ENCODE peak calls at places on chromosomes 5 and 9, in seven cellular contexts. One of them, this sample, is unnamed.

GRCh38 chr9:76571288-76572204 is 112.6 kb downstream of the GCNT1 start:
- DNase-seq in A549: no peak
- DNase-seq in lung: no peak
- DNase-seq in PC-3: no peak
- DNase-seq in CD4-positive, CD25-positive, alpha-beta regulatory T cell: peak; percentile 16
- DNase-seq in aorta: no peak
- DNase-seq in upper lobe of left lung: no peak
- DNase-seq in this sample: no peak

GRCh38 chr9:107637421-107638420 is 148.2 kb upstream of the KLF4 start:
- DNase-seq in aorta: peak; percentile 96
- DNase-seq in lung: peak; percentile 82
- DNase-seq in A549: peak; percentile 50
- DNase-seq in PC-3: peak; percentile 31
- DNase-seq in upper lobe of left lung: peak; percentile 82
- DNase-seq in CD4-positive, CD25-positive, alpha-beta regulatory T cell: no peak
- DNase-seq in this sample: peak; percentile 18

GRCh38 chr5:148312159-148312558 is at the start of gene SPINK7:
- DNase-seq in upper lobe of left lung: no peak
- DNase-seq in PC-3: peak; percentile 47
- DNase-seq in A549: no peak
- DNase-seq in lung: no peak
- DNase-seq in CD4-positive, CD25-positive, alpha-beta regulatory T cell: no peak
- DNase-seq in aorta: no peak
- DNase-seq in this sample: no peak

GRCh38 chr5:115435776-115436712 is 108.5 kb downstream of the FEM1C start:
- DNase-seq in A549: no peak
- DNase-seq in CD4-positive, CD25-positive, alpha-beta regulatory T cell: no peak
- DNase-seq in PC-3: peak; percentile 75
- DNase-seq in aorta: no peak
- DNase-seq in lung: no peak
- DNase-seq in upper lobe of left lung: no peak
- DNase-seq in this sample: no peak

GRCh38 chr5:39420482-39421145 is 4.2 kb downstream of the DAB2 start:
- DNase-seq in CD4-positive, CD25-positive, alpha-beta regulatory T cell: no peak
- DNase-seq in PC-3: peak; percentile 76
- DNase-seq in upper lobe of left lung: peak; percentile 72
- DNase-seq in lung: peak; percentile 72
- DNase-seq in A549: no peak
- DNase-seq in aorta: peak; percentile 93
- DNase-seq in this sample: no peak

GRCh38 chr5:14188778-14189177 is 45.6 kb downstream of the TRIO start:
- DNase-seq in PC-3: no peak
- DNase-seq in A549: no peak
- DNase-seq in lung: no peak
- DNase-seq in CD4-positive, CD25-positive, alpha-beta regulatory T cell: no peak
- DNase-seq in aorta: no peak
- DNase-seq in upper lobe of left lung: no peak
- DNase-seq in this sample: no peak

GRCh38 chr9:17342696-17343095 is 207.9 kb downstream of the CNTLN start:
- DNase-seq in upper lobe of left lung: no peak
- DNase-seq in CD4-positive, CD25-positive, alpha-beta regulatory T cell: no peak
- DNase-seq in lung: no peak
- DNase-seq in A549: no peak
- DNase-seq in PC-3: no peak
- DNase-seq in aorta: no peak
- DNase-seq in this sample: no peak

GRCh38 chr9:89364664-89365531 is 46.6 kb downstream of the SECISBP2 start:
- DNase-seq in upper lobe of left lung: no peak
- DNase-seq in PC-3: no peak
- DNase-seq in lung: no peak
- DNase-seq in aorta: peak; percentile 38
- DNase-seq in A549: no peak
- DNase-seq in CD4-positive, CD25-positive, alpha-beta regulatory T cell: no peak
- DNase-seq in this sample: no peak

GRCh38 chr5:765948-766631 is 18.4 kb downstream of the ZDHHC11B start:
- DNase-seq in CD4-positive, CD25-positive, alpha-beta regulatory T cell: no peak
- DNase-seq in aorta: peak; percentile 45
- DNase-seq in lung: no peak
- DNase-seq in upper lobe of left lung: peak; percentile 23
- DNase-seq in A549: no peak
- DNase-seq in PC-3: no peak
- DNase-seq in this sample: no peak

GRCh38 chr5:132456553-132457361 is 33.8 kb downstream of the IRF1 start:
- DNase-seq in aorta: peak; percentile 88
- DNase-seq in upper lobe of left lung: peak; percentile 90
- DNase-seq in A549: no peak
- DNase-seq in PC-3: no peak
- DNase-seq in CD4-positive, CD25-positive, alpha-beta regulatory T cell: peak; percentile 86
- DNase-seq in lung: peak; percentile 66
- DNase-seq in this sample: no peak

GRCh38 chr9:9229269-9229668 is 1383.5 kb downstream of the PTPRD start:
- DNase-seq in PC-3: no peak
- DNase-seq in lung: no peak
- DNase-seq in aorta: no peak
- DNase-seq in A549: no peak
- DNase-seq in upper lobe of left lung: no peak
- DNase-seq in CD4-positive, CD25-positive, alpha-beta regulatory T cell: no peak
- DNase-seq in this sample: no peak

GRCh38 chr9:97594414-97594921 is 38.7 kb downstream of the TSTD2 start:
- DNase-seq in aorta: peak; percentile 49
- DNase-seq in lung: no peak
- DNase-seq in A549: no peak
- DNase-seq in upper lobe of left lung: no peak
- DNase-seq in PC-3: no peak
- DNase-seq in CD4-positive, CD25-positive, alpha-beta regulatory T cell: no peak
- DNase-seq in this sample: no peak

GRCh38 chr5:685262-686171 is 7.6 kb downstream of the TPPP start:
- DNase-seq in upper lobe of left lung: peak; percentile 13
- DNase-seq in aorta: peak; percentile 35
- DNase-seq in CD4-positive, CD25-positive, alpha-beta regulatory T cell: no peak
- DNase-seq in lung: no peak
- DNase-seq in A549: no peak
- DNase-seq in PC-3: no peak
- DNase-seq in this sample: no peak

GRCh38 chr9:114291886-114292590 is 30.9 kb upstream of the ORM1 start:
- DNase-seq in lung: no peak
- DNase-seq in CD4-positive, CD25-positive, alpha-beta regulatory T cell: no peak
- DNase-seq in PC-3: no peak
- DNase-seq in A549: no peak
- DNase-seq in aorta: peak; percentile 31
- DNase-seq in upper lobe of left lung: peak; percentile 4
- DNase-seq in this sample: no peak

GRCh38 chr9:130142635-130143034 is 29.6 kb upstream of the NCS1 start:
- DNase-seq in CD4-positive, CD25-positive, alpha-beta regulatory T cell: no peak
- DNase-seq in PC-3: no peak
- DNase-seq in A549: no peak
- DNase-seq in aorta: no peak
- DNase-seq in lung: no peak
- DNase-seq in upper lobe of left lung: no peak
- DNase-seq in this sample: no peak

GRCh38 chr9:93776873-93777272 is 178.3 kb downstream of the BARX1 start:
- DNase-seq in aorta: no peak
- DNase-seq in A549: no peak
- DNase-seq in lung: no peak
- DNase-seq in CD4-positive, CD25-positive, alpha-beta regulatory T cell: no peak
- DNase-seq in PC-3: no peak
- DNase-seq in upper lobe of left lung: no peak
- DNase-seq in this sample: no peak

GRCh38 chr5:79924936-79925893 is 65.8 kb downstream of the MTX3 start:
- DNase-seq in CD4-positive, CD25-positive, alpha-beta regulatory T cell: peak; percentile 60
- DNase-seq in PC-3: peak; percentile 43
- DNase-seq in aorta: no peak
- DNase-seq in lung: no peak
- DNase-seq in upper lobe of left lung: no peak
- DNase-seq in A549: peak; percentile 12
- DNase-seq in this sample: no peak

GRCh38 chr9:99385814-99386279 is 163.8 kb downstream of the SEC61B start:
- DNase-seq in lung: no peak
- DNase-seq in CD4-positive, CD25-positive, alpha-beta regulatory T cell: no peak
- DNase-seq in A549: no peak
- DNase-seq in upper lobe of left lung: no peak
- DNase-seq in aorta: no peak
- DNase-seq in PC-3: no peak
- DNase-seq in this sample: no peak

GRCh38 chr5:141338538-141339306 is at the start of gene PCDHGA2:
- DNase-seq in upper lobe of left lung: no peak
- DNase-seq in aorta: no peak
- DNase-seq in lung: no peak
- DNase-seq in PC-3: peak; percentile 12
- DNase-seq in A549: peak; percentile 74
- DNase-seq in CD4-positive, CD25-positive, alpha-beta regulatory T cell: no peak
- DNase-seq in this sample: no peak

GRCh38 chr9:128782669-128783068 is 4.4 kb upstream of the TBC1D13 start:
- DNase-seq in A549: no peak
- DNase-seq in PC-3: no peak
- DNase-seq in CD4-positive, CD25-positive, alpha-beta regulatory T cell: no peak
- DNase-seq in lung: no peak
- DNase-seq in aorta: no peak
- DNase-seq in upper lobe of left lung: no peak
- DNase-seq in this sample: no peak

GRCh38 chr9:129098328-129098727 is 12.3 kb downstream of the CRAT start:
- DNase-seq in lung: no peak
- DNase-seq in aorta: no peak
- DNase-seq in CD4-positive, CD25-positive, alpha-beta regulatory T cell: no peak
- DNase-seq in A549: no peak
- DNase-seq in upper lobe of left lung: no peak
- DNase-seq in PC-3: no peak
- DNase-seq in this sample: no peak

GRCh38 chr9:2281803-2282185 is 266.6 kb downstream of the SMARCA2 start:
- DNase-seq in CD4-positive, CD25-positive, alpha-beta regulatory T cell: no peak
- DNase-seq in upper lobe of left lung: no peak
- DNase-seq in aorta: no peak
- DNase-seq in lung: no peak
- DNase-seq in PC-3: no peak
- DNase-seq in A549: no peak
- DNase-seq in this sample: no peak

GRCh38 chr5:179271821-179272325 is 73.4 kb downstream of the ADAMTS2 start:
- DNase-seq in CD4-positive, CD25-positive, alpha-beta regulatory T cell: no peak
- DNase-seq in PC-3: no peak
- DNase-seq in aorta: no peak
- DNase-seq in A549: no peak
- DNase-seq in upper lobe of left lung: peak; percentile 19
- DNase-seq in lung: no peak
- DNase-seq in this sample: no peak

GRCh38 chr9:33172735-33173238 is 5.7 kb upstream of the B4GALT1 start:
- DNase-seq in upper lobe of left lung: no peak
- DNase-seq in CD4-positive, CD25-positive, alpha-beta regulatory T cell: no peak
- DNase-seq in aorta: no peak
- DNase-seq in PC-3: no peak
- DNase-seq in A549: no peak
- DNase-seq in lung: no peak
- DNase-seq in this sample: no peak
- H3K27ac ChIP-seq in upper lobe of left lung: peak overlapping the region; percentile 48
- H3K27ac ChIP-seq in CD4-positive, CD25-positive, alpha-beta regulatory T cell: no peak overlapping the region
- H3K27ac ChIP-seq in aorta: peak overlapping the region; percentile 8
- H3K27ac ChIP-seq in PC-3: no peak overlapping the region
- H3K27ac ChIP-seq in A549: peak overlapping the region; percentile 79
- H3K27ac ChIP-seq in lung: no peak overlapping the region
- H3K27ac ChIP-seq in this sample: no peak overlapping the region

DNA sequence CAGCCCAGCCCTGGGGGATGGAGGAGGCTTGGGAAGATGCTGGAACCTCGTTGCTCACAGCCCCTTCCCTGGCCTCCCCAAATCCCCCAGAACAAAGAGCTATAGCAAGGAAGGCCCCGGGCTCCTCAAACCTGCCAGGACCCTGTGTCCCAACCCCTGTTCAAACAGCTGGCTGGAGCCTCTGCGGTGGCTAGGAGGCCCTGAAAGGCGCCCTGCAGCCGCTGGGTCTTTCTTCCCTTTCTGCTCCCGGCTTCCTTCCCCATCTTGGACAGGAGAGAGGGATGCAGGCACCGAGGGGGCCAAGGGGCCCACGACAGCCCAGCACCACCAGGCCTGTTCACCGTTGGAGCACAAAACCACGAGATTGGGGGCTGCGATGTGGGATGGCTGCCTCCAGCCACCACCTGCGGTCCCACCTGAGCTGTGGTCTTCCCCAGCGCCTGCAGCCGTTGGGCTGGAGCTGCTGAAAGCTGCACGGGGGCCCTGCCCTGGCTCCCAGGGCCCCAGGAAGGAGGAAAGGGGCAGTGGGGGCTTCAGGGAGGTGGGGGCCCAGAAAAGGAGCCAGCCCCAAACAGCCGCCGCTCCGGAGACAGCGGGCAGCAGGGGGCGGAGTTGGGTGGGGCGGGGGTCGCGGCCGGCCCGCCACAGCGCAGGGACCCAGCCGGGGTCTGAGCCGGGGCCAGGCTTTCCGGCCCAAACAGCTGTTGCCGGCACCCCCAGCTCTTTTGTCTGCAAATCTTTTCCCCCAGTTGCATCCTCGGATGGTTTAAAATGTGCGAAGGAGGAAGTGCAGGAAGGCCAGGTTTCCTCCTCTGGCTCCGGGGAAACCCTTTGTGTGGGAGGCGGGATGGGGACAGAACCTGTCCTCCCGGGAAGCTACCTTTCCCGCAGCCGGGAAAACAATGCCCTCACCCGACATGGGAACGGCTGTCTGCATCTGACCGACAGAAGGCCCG is 16.1 kb downstream of the NOTCH1 start:
- DNase-seq in aorta: no peak
- DNase-seq in CD4-positive, CD25-positive, alpha-beta regulatory T cell: no peak
- DNase-seq in A549: no peak
- DNase-seq in PC-3: no peak
- DNase-seq in lung: no peak
- DNase-seq in upper lobe of left lung: no peak
- DNase-seq in this sample: no peak
- H3K4me1 ChIP-seq in aorta: no peaks in the 10 kb centered on the region
- H3K4me1 ChIP-seq in CD4-positive, CD25-positive, alpha-beta regulatory T cell: peaks cover 61% of the 10 kb centered on the region
- H3K4me1 ChIP-seq in A549: peaks cover 49% of the 10 kb centered on the region
- H3K4me1 ChIP-seq in PC-3: no peaks in the 10 kb centered on the region
- H3K4me1 ChIP-seq in lung: peaks cover 71% of the 10 kb centered on the region
- H3K4me1 ChIP-seq in upper lobe of left lung: peaks cover 99% of the 10 kb centered on the region
- H3K4me1 ChIP-seq in this sample: peaks cover 5% of the 10 kb centered on the region

GRCh38 chr9:127473501-127473900 is 22.2 kb downstream of the LRSAM1 start:
- DNase-seq in A549: no peak
- DNase-seq in lung: no peak
- DNase-seq in PC-3: no peak
- DNase-seq in aorta: no peak
- DNase-seq in upper lobe of left lung: no peak
- DNase-seq in CD4-positive, CD25-positive, alpha-beta regulatory T cell: no peak
- DNase-seq in this sample: no peak
- H3K27ac ChIP-seq in A549: no peak overlapping the region
- H3K27ac ChIP-seq in lung: no peak overlapping the region
- H3K27ac ChIP-seq in PC-3: no peak overlapping the region
- H3K27ac ChIP-seq in aorta: no peak overlapping the region
- H3K27ac ChIP-seq in upper lobe of left lung: no peak overlapping the region
- H3K27ac ChIP-seq in CD4-positive, CD25-positive, alpha-beta regulatory T cell: no peak overlapping the region
- H3K27ac ChIP-seq in this sample: no peak overlapping the region

DNA sequence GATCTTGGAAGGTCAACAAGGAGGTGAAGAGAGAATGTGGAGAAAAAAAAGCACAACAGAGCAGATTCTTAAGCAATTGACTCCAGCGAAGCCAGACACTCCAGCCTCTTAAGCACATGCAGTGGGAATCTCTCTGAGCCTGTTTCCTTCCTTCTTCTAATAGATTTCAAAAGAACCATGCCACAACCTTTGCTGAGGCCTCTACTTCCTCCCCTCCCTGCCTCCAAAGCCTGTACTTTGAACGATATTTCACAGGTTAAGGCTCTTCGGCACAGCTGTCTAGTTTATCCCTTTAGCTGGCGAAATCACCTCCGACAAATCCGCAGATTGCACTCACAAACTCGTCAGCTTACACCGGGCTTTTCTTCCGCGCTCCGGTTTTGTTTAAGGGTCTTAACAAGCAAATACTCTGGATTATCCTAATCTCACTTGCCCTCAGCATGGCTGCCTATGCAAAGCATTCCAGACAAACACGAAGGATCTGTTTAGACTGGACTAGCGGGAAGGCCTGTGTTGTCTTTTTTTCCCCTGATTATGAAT is 211.6 kb upstream of the PANK3 start:
- DNase-seq in aorta: no peak
- DNase-seq in A549: no peak
- DNase-seq in upper lobe of left lung: no peak
- DNase-seq in lung: no peak
- DNase-seq in CD4-positive, CD25-positive, alpha-beta regulatory T cell: no peak
- DNase-seq in PC-3: no peak
- DNase-seq in this sample: no peak
- H3K4me1 ChIP-seq in aorta: no peaks in the 10 kb centered on the region
- H3K4me1 ChIP-seq in A549: peaks cover 7% of the 10 kb centered on the region
- H3K4me1 ChIP-seq in upper lobe of left lung: peaks cover 7% of the 10 kb centered on the region
- H3K4me1 ChIP-seq in lung: peaks cover 3% of the 10 kb centered on the region
- H3K4me1 ChIP-seq in CD4-positive, CD25-positive, alpha-beta regulatory T cell: no peaks in the 10 kb centered on the region
- H3K4me1 ChIP-seq in PC-3: no peaks in the 10 kb centered on the region
- H3K4me1 ChIP-seq in this sample: no peaks in the 10 kb centered on the region